ENCODE peak calls at places on chromosome 6, in six cellular contexts. Y is fibroblast of the aortic adventitia, A is tibial artery, B is ELF-1, R is T-helper 9 cell, J is COR-L47. M is an unnamed sample.

GRCh38 chr6:150617496-150618460 is 18.1 kb downstream of the PLEKHG1 start:
- DNase-seq in Y (no peak), A (no peak), B (no peak), R (no peak), J (no peak), M (no peak)

GRCh38 chr6:155374681-155375080 is 60.4 kb upstream of the TFB1M start:
- DNase-seq in Y (no peak), A (no peak), B (no peak), R (no peak), J (no peak), M (no peak)

GRCh38 chr6:22928775-22929174 is 359.4 kb downstream of the HDGFL1 start:
- DNase-seq in Y (no peak), A (no peak), B (no peak), R (no peak), J (no peak), M (no peak)

GRCh38 chr6:163543311-163543710 is 128.8 kb downstream of the QKI start:
- DNase-seq in Y (no peak), A (no peak), B (peak; percentile 41), R (no peak), J (peak; percentile 4), M (no peak)

GRCh38 chr6:150492941-150493340 is 106.7 kb upstream of the PLEKHG1 start:
- DNase-seq in Y (peak; percentile 50), A (no peak), B (no peak), R (no peak), J (no peak), M (peak; percentile 83)

GRCh38 chr6:56764081-56764566 is 121.4 kb upstream of the DST start:
- DNase-seq in Y (peak; percentile 62), A (no peak), B (peak; percentile 54), R (no peak), J (peak; percentile 29), M (peak; percentile 65)

GRCh38 chr6:20630617-20631448 is 96.6 kb downstream of the CDKAL1 start:
- DNase-seq in Y (no peak), A (no peak), B (no peak), R (no peak), J (peak; percentile 30), M (peak; percentile 80)

GRCh38 chr6:38262609-38263008 is 377.1 kb downstream of the BTBD9 start:
- DNase-seq in Y (peak; percentile 52), A (no peak), B (no peak), R (no peak), J (no peak), M (no peak)

GRCh38 chr6:134347916-134348805 is 30.2 kb upstream of the SGK1 start:
- DNase-seq in Y (peak; percentile 93), A (peak; percentile 84), B (no peak), R (no peak), J (no peak), M (no peak)

GRCh38 chr6:93417421-93417996 is 1.9 kb downstream of the EPHA7 start:
- DNase-seq in Y (peak; percentile 19), A (peak; percentile 42), B (no peak), R (no peak), J (peak; percentile 67), M (no peak)

GRCh38 chr6:115740907-115741306 is 319.8 kb downstream of the FRK start:
- DNase-seq in Y (no peak), A (no peak), B (no peak), R (no peak), J (no peak), M (no peak)

GRCh38 chr6:158257781-158258180 is 54.5 kb upstream of the TULP4 start:
- DNase-seq in Y (no peak), A (no peak), B (no peak), R (no peak), J (no peak), M (no peak)

GRCh38 chr6:68915591-68915990 is 280.5 kb downstream of the ADGRB3 start:
- DNase-seq in Y (no peak), A (no peak), B (no peak), R (no peak), J (no peak), M (no peak)

GRCh38 chr6:32167154-32167760 is 2.9 kb downstream of the EGFL8 start:
- DNase-seq in Y (no peak), A (no peak), B (peak; percentile 84), R (no peak), J (no peak), M (no peak)

GRCh38 chr6:11085758-11086435 is 7.7 kb upstream of the SMIM13 start:
- DNase-seq in Y (peak; percentile 78), A (no peak), B (no peak), R (no peak), J (no peak), M (no peak)

GRCh38 chr6:43927525-43928210 is 157.7 kb downstream of the VEGFA start:
- DNase-seq in Y (no peak), A (peak; percentile 53), B (no peak), R (no peak), J (no peak), M (peak; percentile 36)

GRCh38 chr6:123547216-123547978 is 89.4 kb downstream of the TRDN start:
- DNase-seq in Y (no peak), A (no peak), B (no peak), R (no peak), J (no peak), M (no peak)

GRCh38 chr6:159871241-159871640 is 19.5 kb upstream of the MAS1 start:
- DNase-seq in Y (peak; percentile 57), A (no peak), B (no peak), R (no peak), J (no peak), M (no peak)

GRCh38 chr6:163949367-163949766 is 534.8 kb downstream of the QKI start:
- DNase-seq in Y (no peak), A (no peak), B (no peak), R (no peak), J (no peak), M (no peak)

GRCh38 chr6:159104931-159105330 is 60.1 kb upstream of the TAGAP start:
- DNase-seq in Y (no peak), A (peak; percentile 54), B (no peak), R (no peak), J (no peak), M (no peak)

GRCh38 chr6:21348462-21349195 is 244.9 kb upstream of the SOX4 start:
- DNase-seq in Y (peak; percentile 42), A (no peak), B (peak; percentile 75), R (no peak), J (no peak), M (no peak)

GRCh38 chr6:43840490-43841218 is 70.6 kb downstream of the VEGFA start:
- DNase-seq in Y (peak; percentile 62), A (no peak), B (no peak), R (no peak), J (no peak), M (no peak)

M was measured in HT-29.